ENCODE peak calls at places on chromosomes 11 and 22, in five cellular contexts. One of them, this sample, is unnamed.
A peak's percentile ranks its signal among the peaks of the same experiment; 100 is the strongest.

GRCh38 chr11:66344550-66345315 is at the start of gene BRMS1:
- DNase-seq in stimulated activated CD8-positive, alpha-beta memory T cell treated with anti-CD3 and anti-CD28 coated beads, Interleukin-2, amount 100 ng/mL, for 1 hour: peak; percentile 91
- DNase-seq in AG09319: peak; percentile 88
- DNase-seq in posterior cingulate gyrus: peak; percentile 99
- DNase-seq in body of pancreas: peak; percentile 98
- DNase-seq in this sample: peak; percentile 90

GRCh38 chr22:25170426-25170980 is 29.2 kb upstream of the CRYBB3 start:
- DNase-seq in posterior cingulate gyrus: no peak
- DNase-seq in AG09319: no peak
- DNase-seq in stimulated activated CD8-positive, alpha-beta memory T cell treated with anti-CD3 and anti-CD28 coated beads, Interleukin-2, amount 100 ng/mL, for 1 hour: no peak
- DNase-seq in body of pancreas: no peak
- DNase-seq in this sample: no peak

GRCh38 chr22:46075764-46076531 is 74.4 kb upstream of the PPARA start:
- DNase-seq in AG09319: no peak
- DNase-seq in body of pancreas: peak; percentile 34
- DNase-seq in stimulated activated CD8-positive, alpha-beta memory T cell treated with anti-CD3 and anti-CD28 coated beads, Interleukin-2, amount 100 ng/mL, for 1 hour: no peak
- DNase-seq in posterior cingulate gyrus: peak; percentile 81
- DNase-seq in this sample: no peak

GRCh38 chr11:123253909-123254308 is 58.9 kb upstream of the CLMP start:
- DNase-seq in AG09319: peak; percentile 65
- DNase-seq in body of pancreas: no peak
- DNase-seq in posterior cingulate gyrus: no peak
- DNase-seq in stimulated activated CD8-positive, alpha-beta memory T cell treated with anti-CD3 and anti-CD28 coated beads, Interleukin-2, amount 100 ng/mL, for 1 hour: no peak
- DNase-seq in this sample: no peak

GRCh38 chr11:103803062-103803461 is 233.4 kb upstream of the DDI1 start:
- DNase-seq in AG09319: no peak
- DNase-seq in body of pancreas: no peak
- DNase-seq in stimulated activated CD8-positive, alpha-beta memory T cell treated with anti-CD3 and anti-CD28 coated beads, Interleukin-2, amount 100 ng/mL, for 1 hour: no peak
- DNase-seq in posterior cingulate gyrus: no peak
- DNase-seq in this sample: peak; percentile 56

GRCh38 chr11:85627332-85627997 is at the start of gene DLG2:
- DNase-seq in body of pancreas: no peak
- DNase-seq in posterior cingulate gyrus: no peak
- DNase-seq in AG09319: no peak
- DNase-seq in stimulated activated CD8-positive, alpha-beta memory T cell treated with anti-CD3 and anti-CD28 coated beads, Interleukin-2, amount 100 ng/mL, for 1 hour: no peak
- DNase-seq in this sample: peak; percentile 36

GRCh38 chr11:20303451-20303965 is 60.0 kb upstream of the HTATIP2 start:
- DNase-seq in stimulated activated CD8-positive, alpha-beta memory T cell treated with anti-CD3 and anti-CD28 coated beads, Interleukin-2, amount 100 ng/mL, for 1 hour: no peak
- DNase-seq in posterior cingulate gyrus: no peak
- DNase-seq in body of pancreas: no peak
- DNase-seq in AG09319: no peak
- DNase-seq in this sample: no peak

GRCh38 chr11:108970221-108970991 is 305.5 kb downstream of the DDX10 start:
- DNase-seq in stimulated activated CD8-positive, alpha-beta memory T cell treated with anti-CD3 and anti-CD28 coated beads, Interleukin-2, amount 100 ng/mL, for 1 hour: no peak
- DNase-seq in AG09319: no peak
- DNase-seq in body of pancreas: no peak
- DNase-seq in posterior cingulate gyrus: no peak
- DNase-seq in this sample: no peak

GRCh38 chr11:47348859-47349258 is 3.6 kb downstream of the MYBPC3 start:
- DNase-seq in stimulated activated CD8-positive, alpha-beta memory T cell treated with anti-CD3 and anti-CD28 coated beads, Interleukin-2, amount 100 ng/mL, for 1 hour: no peak
- DNase-seq in AG09319: no peak
- DNase-seq in posterior cingulate gyrus: no peak
- DNase-seq in body of pancreas: no peak
- DNase-seq in this sample: no peak

GRCh38 chr22:24525416-24526037 is 29.4 kb downstream of the GUCD1 start:
- DNase-seq in AG09319: peak; percentile 42
- DNase-seq in body of pancreas: peak; percentile 79
- DNase-seq in stimulated activated CD8-positive, alpha-beta memory T cell treated with anti-CD3 and anti-CD28 coated beads, Interleukin-2, amount 100 ng/mL, for 1 hour: peak; percentile 57
- DNase-seq in posterior cingulate gyrus: peak; percentile 80
- DNase-seq in this sample: peak; percentile 25

GRCh38 chr22:36528336-36528735 is 630 bp downstream of the EIF3D start:
- DNase-seq in posterior cingulate gyrus: no peak
- DNase-seq in body of pancreas: no peak
- DNase-seq in AG09319: no peak
- DNase-seq in stimulated activated CD8-positive, alpha-beta memory T cell treated with anti-CD3 and anti-CD28 coated beads, Interleukin-2, amount 100 ng/mL, for 1 hour: no peak
- DNase-seq in this sample: no peak

GRCh38 chr11:108369064-108369463 is 98.3 kb downstream of the C11orf65 start:
- DNase-seq in stimulated activated CD8-positive, alpha-beta memory T cell treated with anti-CD3 and anti-CD28 coated beads, Interleukin-2, amount 100 ng/mL, for 1 hour: no peak
- DNase-seq in posterior cingulate gyrus: no peak
- DNase-seq in body of pancreas: no peak
- DNase-seq in AG09319: no peak
- DNase-seq in this sample: no peak

GRCh38 chr11:3722100-3722499 is 50.9 kb upstream of the CHRNA10 start:
- DNase-seq in AG09319: no peak
- DNase-seq in posterior cingulate gyrus: no peak
- DNase-seq in stimulated activated CD8-positive, alpha-beta memory T cell treated with anti-CD3 and anti-CD28 coated beads, Interleukin-2, amount 100 ng/mL, for 1 hour: no peak
- DNase-seq in body of pancreas: no peak
- DNase-seq in this sample: no peak

GRCh38 chr22:19067696-19068348 is 54.4 kb downstream of the DGCR2 start:
- DNase-seq in AG09319: no peak
- DNase-seq in stimulated activated CD8-positive, alpha-beta memory T cell treated with anti-CD3 and anti-CD28 coated beads, Interleukin-2, amount 100 ng/mL, for 1 hour: no peak
- DNase-seq in posterior cingulate gyrus: no peak
- DNase-seq in body of pancreas: no peak
- DNase-seq in this sample: no peak

GRCh38 chr11:87006035-87006434 is 31.7 kb upstream of the TMEM135 start:
- DNase-seq in posterior cingulate gyrus: no peak
- DNase-seq in body of pancreas: no peak
- DNase-seq in AG09319: no peak
- DNase-seq in stimulated activated CD8-positive, alpha-beta memory T cell treated with anti-CD3 and anti-CD28 coated beads, Interleukin-2, amount 100 ng/mL, for 1 hour: no peak
- DNase-seq in this sample: no peak

GRCh38 chr22:19395276-19395675 is 36.3 kb downstream of the HIRA start:
- DNase-seq in AG09319: no peak
- DNase-seq in body of pancreas: no peak
- DNase-seq in stimulated activated CD8-positive, alpha-beta memory T cell treated with anti-CD3 and anti-CD28 coated beads, Interleukin-2, amount 100 ng/mL, for 1 hour: no peak
- DNase-seq in posterior cingulate gyrus: no peak
- DNase-seq in this sample: no peak

GRCh38 chr22:35540600-35541253 is at the start of gene RASD2:
- DNase-seq in posterior cingulate gyrus: peak; percentile 92
- DNase-seq in stimulated activated CD8-positive, alpha-beta memory T cell treated with anti-CD3 and anti-CD28 coated beads, Interleukin-2, amount 100 ng/mL, for 1 hour: peak; percentile 10
- DNase-seq in body of pancreas: peak; percentile 22
- DNase-seq in AG09319: no peak
- DNase-seq in this sample: peak; percentile 30

GRCh38 chr11:134916421-134916820 is 504.4 kb upstream of the B3GAT1 start:
- DNase-seq in body of pancreas: no peak
- DNase-seq in posterior cingulate gyrus: no peak
- DNase-seq in stimulated activated CD8-positive, alpha-beta memory T cell treated with anti-CD3 and anti-CD28 coated beads, Interleukin-2, amount 100 ng/mL, for 1 hour: no peak
- DNase-seq in AG09319: no peak
- DNase-seq in this sample: no peak

GRCh38 chr11:48013269-48013901 is 33.0 kb downstream of the PTPRJ start:
- DNase-seq in posterior cingulate gyrus: peak; percentile 47
- DNase-seq in AG09319: no peak
- DNase-seq in body of pancreas: no peak
- DNase-seq in stimulated activated CD8-positive, alpha-beta memory T cell treated with anti-CD3 and anti-CD28 coated beads, Interleukin-2, amount 100 ng/mL, for 1 hour: no peak
- DNase-seq in this sample: peak; percentile 61

GRCh38 chr11:65649656-65650546 is 12.0 kb downstream of the SIPA1 start:
- DNase-seq in AG09319: no peak
- DNase-seq in stimulated activated CD8-positive, alpha-beta memory T cell treated with anti-CD3 and anti-CD28 coated beads, Interleukin-2, amount 100 ng/mL, for 1 hour: no peak
- DNase-seq in posterior cingulate gyrus: no peak
- DNase-seq in body of pancreas: no peak
- DNase-seq in this sample: no peak

GRCh38 chr11:8698917-8699441 is 16.4 kb downstream of the RPL27A start:
- DNase-seq in posterior cingulate gyrus: no peak
- DNase-seq in AG09319: no peak
- DNase-seq in stimulated activated CD8-positive, alpha-beta memory T cell treated with anti-CD3 and anti-CD28 coated beads, Interleukin-2, amount 100 ng/mL, for 1 hour: no peak
- DNase-seq in body of pancreas: peak; percentile 27
- DNase-seq in this sample: no peak

GRCh38 chr11:113314389-113315301 is at the start of gene TTC12:
- DNase-seq in body of pancreas: peak; percentile 96
- DNase-seq in posterior cingulate gyrus: peak; percentile 98
- DNase-seq in AG09319: peak; percentile 50
- DNase-seq in stimulated activated CD8-positive, alpha-beta memory T cell treated with anti-CD3 and anti-CD28 coated beads, Interleukin-2, amount 100 ng/mL, for 1 hour: peak; percentile 83
- DNase-seq in this sample: peak; percentile 81

GRCh38 chr11:123653405-123653996 is 923 bp downstream of the SCN3B start:
- DNase-seq in body of pancreas: no peak
- DNase-seq in AG09319: no peak
- DNase-seq in posterior cingulate gyrus: no peak
- DNase-seq in stimulated activated CD8-positive, alpha-beta memory T cell treated with anti-CD3 and anti-CD28 coated beads, Interleukin-2, amount 100 ng/mL, for 1 hour: no peak
- DNase-seq in this sample: no peak

GRCh38 chr11:60756307-60757032 is at the start of gene MS4A15:
- DNase-seq in AG09319: no peak
- DNase-seq in stimulated activated CD8-positive, alpha-beta memory T cell treated with anti-CD3 and anti-CD28 coated beads, Interleukin-2, amount 100 ng/mL, for 1 hour: no peak
- DNase-seq in posterior cingulate gyrus: no peak
- DNase-seq in body of pancreas: peak; percentile 40
- DNase-seq in this sample: no peak

GRCh38 chr11:73597340-73597955 is 464 bp downstream of the FAM168A start:
- DNase-seq in AG09319: no peak
- DNase-seq in stimulated activated CD8-positive, alpha-beta memory T cell treated with anti-CD3 and anti-CD28 coated beads, Interleukin-2, amount 100 ng/mL, for 1 hour: no peak
- DNase-seq in body of pancreas: no peak
- DNase-seq in posterior cingulate gyrus: no peak
- DNase-seq in this sample: no peak

GRCh38 chr11:72239296-72239848 is 4.6 kb downstream of the PHOX2A start:
- DNase-seq in body of pancreas: no peak
- DNase-seq in AG09319: no peak
- DNase-seq in posterior cingulate gyrus: peak; percentile 57
- DNase-seq in stimulated activated CD8-positive, alpha-beta memory T cell treated with anti-CD3 and anti-CD28 coated beads, Interleukin-2, amount 100 ng/mL, for 1 hour: no peak
- DNase-seq in this sample: no peak